ENCODE peak calls at places on chromosomes 13 and 19, in four cellular contexts. A, V, X and Y are unnamed samples.

GRCh38 chr19:38310279-38310670 is 5.5 kb downstream of the YIF1B start:
- DNase-seq in A (no peak), X (no peak), V (no peak), Y (no peak)

GRCh38 chr13:32200741-32201140 is 114.4 kb downstream of the ZAR1L start:
- DNase-seq in X (no peak), V (no peak), A (no peak), Y (no peak)

GRCh38 chr19:48325265-48325910 is at the start of gene EMP3:
- DNase-seq in V (no peak), A (peak; percentile 38), X (peak; percentile 73), Y (peak; percentile 63)

GRCh38 chr13:33796095-33796494 is 21.9 kb upstream of the RFC3 start:
- DNase-seq in V (no peak), X (no peak), A (no peak), Y (no peak)

GRCh38 chr13:62696490-62696889 is 1280.8 kb upstream of the PCDH20 start:
- DNase-seq in A (no peak), V (no peak), X (no peak), Y (no peak)

GRCh38 chr19:39126593-39127187 is 1.1 kb downstream of the PAK4 start:
- DNase-seq in X (no peak), A (no peak), V (no peak), Y (no peak)

GRCh38 chr13:113839536-113840204 is 24.2 kb downstream of the GAS6 start:
- DNase-seq in V (no peak), A (no peak), X (no peak), Y (no peak)

GRCh38 chr13:107458269-107458668 is 757.1 kb downstream of the LIG4 start:
- DNase-seq in X (no peak), V (no peak), A (no peak), Y (no peak)

GRCh38 chr13:96822900-96823299 is 171.4 kb downstream of the OXGR1 start:
- DNase-seq in X (peak; percentile 12), A (no peak), V (no peak), Y (peak; percentile 54)

GRCh38 chr13:30169442-30169841 is 137.9 kb downstream of the KATNAL1 start:
- DNase-seq in A (no peak), V (no peak), X (no peak), Y (no peak)

GRCh38 chr19:17264641-17264979 is at the start of gene USHBP1:
- DNase-seq in A (no peak), V (no peak), X (no peak), Y (no peak)

GRCh38 chr13:39047560-39047959 is 9.3 kb downstream of the NHLRC3 start:
- DNase-seq in V (peak; percentile 33), X (peak; percentile 27), A (no peak), Y (no peak)

GRCh38 chr19:21851596-21852345 is 15.8 kb upstream of the ZNF43 start:
- DNase-seq in X (peak; percentile 80), A (no peak), V (peak; percentile 85), Y (no peak)

GRCh38 chr19:21848706-21849105 is 12.7 kb upstream of the ZNF43 start:
- DNase-seq in V (no peak), X (no peak), A (no peak), Y (no peak)

GRCh38 chr19:21850636-21851255 is 14.8 kb upstream of the ZNF43 start:
- DNase-seq in V (no peak), A (no peak), X (no peak), Y (no peak)
- TF ChIP-seq EGR1 in V (no peak), A (no peak), X (no peak), Y (no peak)

GRCh38 chr13:68927387-68928026 is 1180.1 kb upstream of the ATXN8OS start:
- DNase-seq in X (no peak), V (peak; percentile 43), A (no peak), Y (peak; percentile 33)
- TF ChIP-seq CTCF in X (no peak), V (peak; percentile 87), A (peak; percentile 61), Y (peak; percentile 65)

DNA sequence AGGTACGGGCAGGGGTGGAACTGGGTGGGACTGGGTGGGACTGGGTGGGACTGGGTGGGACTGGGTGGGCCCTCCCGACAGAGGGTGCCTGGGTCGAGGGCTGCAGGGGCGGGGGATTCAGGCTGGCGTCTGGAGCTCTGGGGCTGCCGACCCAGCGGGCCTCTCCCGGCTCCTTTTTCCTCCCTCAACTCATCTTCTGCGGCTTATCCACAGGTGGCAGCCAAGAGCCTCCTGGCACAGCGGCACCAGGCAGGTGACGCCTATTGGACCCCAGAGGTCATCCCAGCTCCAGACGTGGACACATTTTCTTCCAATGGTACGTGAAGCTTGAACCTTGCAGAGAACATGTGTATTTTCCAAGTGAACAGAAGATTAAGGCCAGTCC is 533 bp downstream of the ZNF544 start:
- DNase-seq in X (peak; percentile 44), A (no peak), V (no peak), Y (no peak)
- TF ChIP-seq EGR1 in X (no peak), A (no peak), V (no peak), Y (no peak)

GRCh38 chr13:110312669-110313031 is 5.6 kb downstream of the COL4A2 start:
- DNase-seq in X (no peak), A (no peak), V (no peak), Y (no peak)
- TF ChIP-seq CTCF in X (no peak), A (no peak), V (no peak), Y (no peak)

DNA sequence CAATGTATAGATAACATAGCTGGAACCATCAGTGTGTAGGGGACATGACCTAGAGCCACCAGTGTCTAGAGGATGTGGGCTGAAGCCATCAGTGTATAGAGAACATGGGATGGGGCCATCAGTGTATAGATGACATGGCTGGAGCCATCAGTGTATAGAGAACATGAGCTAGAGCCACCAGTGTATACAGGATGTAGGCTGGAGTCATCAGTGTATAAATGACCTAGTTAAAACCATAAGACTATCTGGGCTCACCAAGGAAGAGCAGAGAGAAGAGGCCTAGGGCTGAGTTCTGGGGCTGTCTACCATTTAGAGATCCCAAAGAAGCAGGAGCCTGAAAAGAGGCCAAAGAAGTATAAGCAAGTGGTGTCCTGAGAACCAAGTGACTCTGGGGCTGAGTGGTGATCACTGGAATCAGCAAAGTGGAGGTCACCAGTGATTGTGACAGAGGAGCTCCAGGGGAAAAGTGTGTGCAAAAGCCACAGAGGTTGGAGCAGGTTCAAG is 41.0 kb downstream of the RFX2 start:
- DNase-seq in X (no peak), A (no peak), V (no peak), Y (no peak)
- TF ChIP-seq EGR1 in X (no peak), A (no peak), V (no peak), Y (no peak)

GRCh38 chr13:109795021-109795420 is 8.6 kb upstream of the IRS2 start:
- DNase-seq in A (no peak), X (no peak), V (no peak), Y (no peak)

GRCh38 chr13:109790951-109791605 is 4.7 kb upstream of the IRS2 start:
- DNase-seq in A (no peak), V (no peak), X (no peak), Y (no peak)

GRCh38 chr13:109790071-109790470 is 3.7 kb upstream of the IRS2 start:
- DNase-seq in V (no peak), X (no peak), A (no peak), Y (no peak)

GRCh38 chr13:109794095-109794494 is 7.7 kb upstream of the IRS2 start:
- DNase-seq in X (no peak), A (no peak), V (no peak), Y (no peak)

DNA sequence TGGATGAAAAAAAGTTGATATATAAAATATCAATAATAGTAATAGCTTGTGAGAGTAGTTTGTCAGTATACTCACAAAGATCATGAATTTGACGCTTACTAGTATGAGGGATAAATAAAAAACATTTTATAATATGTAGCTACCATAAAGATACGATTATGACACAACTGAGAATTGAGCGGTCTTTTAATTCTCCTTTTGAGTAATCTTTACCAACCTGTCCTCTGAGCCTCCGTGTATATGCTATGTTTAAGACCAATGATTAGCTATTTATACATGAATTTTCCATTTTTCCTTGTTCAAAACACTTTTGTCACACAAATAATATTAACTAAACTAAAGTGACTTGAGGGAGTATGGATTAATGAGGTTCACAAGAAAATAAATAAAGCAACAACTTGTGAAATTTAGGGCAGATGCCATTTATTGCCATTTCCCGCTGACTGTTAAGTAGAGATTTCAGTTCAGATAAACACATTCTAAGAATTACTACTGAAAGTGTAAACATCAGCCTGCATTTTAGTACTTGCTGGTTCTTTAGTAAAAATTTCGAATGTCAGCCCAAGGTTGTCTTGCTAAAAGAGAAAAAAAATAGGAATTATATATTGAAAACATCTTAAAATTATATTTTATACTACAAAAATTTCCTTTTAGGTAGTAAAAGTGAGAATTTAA is 6.2 kb upstream of the IRS2 start:
- DNase-seq in V (no peak), A (no peak), X (no peak), Y (no peak)
- TF ChIP-seq CTCF in V (no peak), A (no peak), X (no peak), Y (no peak)

GRCh38 chr13:36915106-36915505 is 4.9 kb downstream of the SMAD9 start:
- DNase-seq in A (no peak), V (no peak), X (no peak), Y (no peak)
- TF ChIP-seq EGR1 in A (no peak), V (no peak), X (no peak), Y (no peak)